ENCODE peak calls at places on chromosomes 1 and 21, in ten cellular contexts. M is lung, I is GM23248, K is H7, H is AG09309, Q is cardiac muscle cell, N is fibroblast of lung, J is A549, Y is IMR-90, T is spleen. B is an unnamed sample.

GRCh38 chr21:43354016-43354420 is 72.9 kb downstream of the SIK1 start:
- DNase-seq in Q (no peak), H (no peak), J (no peak), M (no peak), N (no peak), T (no peak), Y (no peak), K (no peak), I (no peak), B (no peak)

GRCh38 chr1:74502432-74502831 is 10.0 kb downstream of the LRRC53 start:
- DNase-seq in M (no peak), N (peak), Q (peak), J (no peak), Y (peak), T (no peak), I (peak), K (peak), H (no peak), B (no peak)

GRCh38 chr1:86788300-86789206 is 84.2 kb downstream of the SH3GLB1 start:
- DNase-seq in J (no peak), T (no peak), Q (peak), M (peak), K (no peak), Y (peak), H (peak), N (peak), I (peak), B (peak)

GRCh38 chr21:46182548-46183336 is 1.5 kb downstream of the SPATC1L start:
- DNase-seq in I (peak), T (peak), Y (no peak), J (no peak), H (no peak), K (peak), M (no peak), N (no peak), Q (no peak), B (no peak)

GRCh38 chr21:43585924-43586411 is 73.3 kb downstream of the HSF2BP start:
- DNase-seq in I (peak), Y (peak), M (peak), H (peak), K (no peak), J (peak), T (no peak), N (peak), Q (peak), B (peak)

GRCh38 chr1:241990040-241990439 is 8.9 kb downstream of the MAP1LC3C start:
- DNase-seq in J (peak), N (peak), H (peak), Y (peak), I (peak), T (no peak), M (peak), K (peak), Q (peak), B (peak)

GRCh38 chr21:34365794-34366193 is 2.0 kb downstream of the KCNE2 start:
- DNase-seq in I (no peak), Y (no peak), H (no peak), N (no peak), T (no peak), K (no peak), Q (no peak), M (no peak), J (no peak), B (no peak)

GRCh38 chr1:180953291-180953747 is 40.6 kb downstream of the KIAA1614 start:
- DNase-seq in N (no peak), H (no peak), Q (no peak), M (no peak), T (peak), I (peak), K (peak), Y (no peak), J (no peak), B (peak)

GRCh38 chr1:11374748-11375110 is 101.7 kb downstream of the UBIAD1 start:
- DNase-seq in Q (no peak), I (no peak), Y (no peak), H (no peak), J (no peak), T (no peak), N (no peak), K (no peak), M (no peak), B (no peak)

GRCh38 chr1:109338091-109338490 is 31.3 kb upstream of the MYBPHL start:
- DNase-seq in Y (no peak), T (no peak), Q (no peak), K (no peak), J (no peak), M (no peak), N (no peak), H (no peak), I (no peak), B (no peak)

GRCh38 chr1:173162601-173163000 is 44.5 kb downstream of the TNFSF4 start:
- DNase-seq in J (no peak), H (no peak), Q (no peak), M (no peak), Y (no peak), K (no peak), T (no peak), I (no peak), N (no peak), B (no peak)

GRCh38 chr1:37128091-37128490 is 93.8 kb upstream of the GRIK3 start:
- DNase-seq in N (no peak), T (no peak), Q (no peak), K (peak), H (no peak), I (no peak), Y (no peak), M (no peak), J (no peak), B (no peak)

GRCh38 chr1:221478050-221478949 is 263.6 kb downstream of the DUSP10 start:
- DNase-seq in Q (peak), K (peak), H (peak), I (peak), T (no peak), N (peak), Y (peak), M (peak), J (peak), B (peak)

GRCh38 chr1:61446531-61446991 is 278.4 kb downstream of the TM2D1 start:
- DNase-seq in K (no peak), M (no peak), I (no peak), N (no peak), T (no peak), Y (no peak), J (no peak), H (no peak), Q (peak), B (peak)

GRCh38 chr1:111660204-111661150 is 40.9 kb downstream of the RAP1A start:
- DNase-seq in N (peak), I (peak), M (no peak), K (no peak), H (no peak), Q (peak), J (no peak), Y (peak), T (no peak), B (peak)

GRCh38 chr1:218942421-218942820 is 231.3 kb upstream of the LYPLAL1 start:
- DNase-seq in J (no peak), K (no peak), I (peak), M (no peak), T (no peak), Q (no peak), Y (no peak), N (no peak), H (no peak), B (no peak)

GRCh38 chr1:57578099-57578498 is 154.2 kb upstream of the DAB1 start:
- DNase-seq in M (no peak), I (no peak), T (no peak), H (no peak), J (no peak), Q (no peak), K (no peak), N (no peak), Y (no peak), B (no peak)

GRCh38 chr1:2506007-2506860 is 20.2 kb downstream of the PANK4 start:
- DNase-seq in J (no peak), T (no peak), M (no peak), I (peak), H (no peak), Y (no peak), K (no peak), Q (no peak), N (no peak), B (no peak)

GRCh38 chr1:199723557-199723956 is 304.0 kb upstream of the NR5A2 start:
- DNase-seq in Y (peak), H (peak), M (no peak), J (no peak), Q (peak), K (no peak), N (peak), T (no peak), I (peak), B (no peak)

GRCh38 chr1:5990913-5991783 is 1.1 kb downstream of the NPHP4 start:
- DNase-seq in Q (peak), Y (peak), I (peak), M (no peak), T (peak), H (no peak), N (peak), J (no peak), K (peak), B (no peak)

GRCh38 chr1:244155661-244156060 is 104.6 kb downstream of the ZBTB18 start:
- DNase-seq in I (no peak), M (no peak), H (no peak), N (no peak), J (no peak), K (no peak), Q (no peak), Y (no peak), T (no peak), B (no peak)

GRCh38 chr21:17428980-17429379 is 83.9 kb upstream of the CXADR start:
- DNase-seq in N (no peak), K (no peak), H (no peak), Y (no peak), I (no peak), M (no peak), Q (no peak), J (no peak), T (no peak), B (no peak)

GRCh38 chr1:117537291-117537920 is 68.4 kb upstream of the TENT5C start:
- DNase-seq in J (no peak), I (peak), H (no peak), T (peak), N (no peak), M (peak), Y (no peak), Q (peak), K (peak), B (peak)

GRCh38 chr1:1491601-1492000 is 20.0 kb downstream of the ATAD3B start:
- DNase-seq in I (no peak), M (no peak), Y (no peak), K (no peak), T (no peak), J (no peak), H (no peak), N (no peak), Q (no peak), B (no peak)

GRCh38 chr1:186849271-186849671 is 20.5 kb downstream of the PLA2G4A start:
- DNase-seq in M (no peak), H (no peak), T (no peak), K (no peak), Y (no peak), J (peak), Q (no peak), N (no peak), I (no peak), B (no peak)

GRCh38 chr1:28097100-28097472 is 8.7 kb upstream of the EYA3 start:
- DNase-seq in H (no peak), Y (no peak), N (no peak), J (no peak), M (no peak), T (no peak), Q (no peak), I (no peak), K (no peak), B (no peak)

GRCh38 chr1:71196685-71197084 is 115.8 kb upstream of the ZRANB2 start:
- DNase-seq in N (peak), H (no peak), Y (peak), I (peak), K (no peak), T (no peak), Q (peak), M (no peak), J (peak), B (no peak)

GRCh38 chr1:246012271-246012854 is 494.7 kb downstream of the SMYD3 start:
- DNase-seq in M (no peak), I (peak), J (peak), T (no peak), N (peak), Y (peak), Q (peak), K (peak), H (peak), B (peak)

GRCh38 chr1:161039546-161039945 is 782 bp upstream of the TSTD1 start:
- DNase-seq in Y (no peak), H (no peak), I (no peak), T (no peak), J (no peak), N (no peak), Q (no peak), M (no peak), K (no peak), B (no peak)

GRCh38 chr1:161039154-161039545 is 386 bp upstream of the TSTD1 start:
- DNase-seq in K (no peak), J (no peak), M (no peak), Y (no peak), N (no peak), H (no peak), I (no peak), T (no peak), Q (no peak), B (no peak)

GRCh38 chr1:161038523-161039153 is at the start of gene TSTD1:
- DNase-seq in J (no peak), I (no peak), N (no peak), Y (no peak), Q (peak), K (peak), T (peak), M (peak), H (no peak), B (peak)

GRCh38 chr1:161033751-161034150 is 5.0 kb downstream of the TSTD1 start:
- DNase-seq in M (no peak), N (no peak), Q (no peak), K (no peak), H (no peak), J (no peak), T (no peak), Y (no peak), I (peak), B (no peak)

GRCh38 chr1:161037661-161038522 is 872 bp downstream of the TSTD1 start:
- DNase-seq in Q (no peak), H (no peak), K (peak), M (peak), N (no peak), I (no peak), T (no peak), Y (no peak), J (no peak), B (no peak)
- H3K4me3 ChIP-seq in Q (peak), H (no peak), K (peak), M (peak), N (no peak), I (no peak), T (peak), Y (no peak), J (no peak), B (peak)

GRCh38 chr1:91949356-91949699 is at the start of gene BRDT:
- DNase-seq in M (no peak), I (no peak), H (no peak), N (no peak), Y (no peak), Q (no peak), J (no peak), T (peak), K (no peak), B (no peak)
- H3K4me3 ChIP-seq in M (no peak), I (no peak), H (no peak), N (no peak), Y (no peak), Q (no peak), J (no peak), T (no peak), K (no peak), B (no peak)

GRCh38 chr1:16130827-16131226 is 25.0 kb downstream of the EPHA2 start:
- DNase-seq in K (no peak), M (no peak), I (no peak), H (no peak), J (no peak), Q (no peak), T (no peak), Y (no peak), N (no peak), B (no peak)
- H3K4me3 ChIP-seq in K (no peak), M (no peak), I (no peak), H (no peak), J (no peak), Q (no peak), T (no peak), Y (no peak), N (no peak), B (no peak)

GRCh38 chr1:66354311-66354922 is 179.5 kb upstream of the SGIP1 start:
- DNase-seq in I (peak), J (no peak), H (no peak), Y (peak), T (no peak), K (no peak), M (no peak), Q (peak), N (peak), B (no peak)
- H3K4me3 ChIP-seq in I (peak), J (peak), H (no peak), Y (peak), T (no peak), K (peak), M (no peak), Q (no peak), N (no peak), B (no peak)

GRCh38 chr21:44965251-44966022 is 25.6 kb downstream of the SLX9 start:
- DNase-seq in T (peak), N (peak), I (peak), H (peak), M (no peak), J (no peak), K (peak), Q (peak), Y (peak), B (no peak)
- H3K4me3 ChIP-seq in T (no peak), N (no peak), I (no peak), H (no peak), M (no peak), J (no peak), K (no peak), Q (no peak), Y (no peak), B (no peak)

DNA sequence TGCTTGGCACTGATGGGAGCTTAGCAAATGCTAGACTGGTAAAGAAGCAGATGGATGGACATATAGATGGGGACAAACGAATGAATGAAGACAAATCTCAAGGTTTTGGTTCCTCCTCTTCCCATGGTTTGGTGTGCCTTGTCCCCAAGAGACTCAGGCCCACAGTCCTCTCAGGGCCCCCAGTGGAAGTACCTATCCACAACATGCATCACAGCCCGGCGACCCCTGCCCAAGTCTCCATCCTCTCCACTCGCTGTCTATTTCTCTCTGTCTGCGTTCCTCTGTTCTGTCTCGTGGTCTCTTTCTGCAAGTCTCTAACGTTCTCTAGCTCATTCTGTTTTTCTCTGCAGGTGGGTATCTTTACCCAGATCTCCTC is 85.8 kb downstream of the GLIS1 start:
- DNase-seq in T (peak), J (no peak), Y (no peak), I (no peak), N (no peak), H (no peak), K (peak), M (no peak), Q (no peak), B (no peak)
- H3K4me3 ChIP-seq in T (no peak), J (no peak), Y (no peak), I (no peak), N (no peak), H (no peak), K (no peak), M (no peak), Q (no peak), B (no peak)

DNA sequence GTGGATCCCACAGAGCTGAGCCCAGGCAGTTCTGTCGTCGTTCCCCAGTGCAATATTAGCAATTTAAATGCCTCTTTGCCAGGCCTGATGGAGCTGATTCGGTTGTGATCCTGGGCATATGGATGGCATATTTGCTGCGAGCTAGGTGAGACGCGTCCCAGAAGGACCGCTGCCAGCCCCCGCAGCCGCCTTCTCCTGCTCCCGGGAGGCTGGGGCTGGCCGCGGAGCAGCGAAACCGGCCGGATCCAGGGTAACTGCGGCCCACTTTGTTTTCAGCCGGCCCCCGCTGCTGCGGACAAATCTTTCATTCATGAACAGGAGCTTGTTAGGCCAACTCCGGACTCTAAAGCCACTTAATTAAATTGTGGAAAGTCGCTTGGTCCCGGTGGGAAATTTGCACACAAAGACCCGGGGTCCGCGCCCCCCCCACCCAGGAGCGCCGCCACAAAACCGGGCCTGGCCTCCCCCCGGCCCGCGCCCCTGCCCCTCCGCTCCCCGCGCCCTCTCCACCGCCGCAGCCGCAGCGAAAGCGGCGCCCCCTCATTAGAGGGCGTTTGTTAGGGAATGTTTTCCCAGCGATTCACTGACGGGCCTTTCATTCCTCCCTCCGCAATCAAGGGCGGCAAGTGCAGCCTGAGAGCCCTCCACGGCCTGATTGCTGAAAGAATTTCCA is 383.3 kb downstream of the RRAGC start:
- DNase-seq in T (peak), H (no peak), N (no peak), K (peak), Y (no peak), M (peak), J (no peak), I (no peak), Q (no peak), B (no peak)
- H3K4me3 ChIP-seq in T (peak), H (no peak), N (no peak), K (peak), Y (no peak), M (no peak), J (no peak), I (no peak), Q (peak), B (no peak)

GRCh38 chr1:165356876-165357275 is 361 bp upstream of the LMX1A start:
- DNase-seq in M (no peak), K (peak), J (no peak), Q (no peak), Y (no peak), H (no peak), N (no peak), I (no peak), T (no peak), B (no peak)
- H3K4me3 ChIP-seq in M (no peak), K (peak), J (no peak), Q (peak), Y (no peak), H (no peak), N (no peak), I (no peak), T (no peak), B (no peak)